ENCODE peak calls at places on chromosomes 3 and 15, in five cellular contexts. C is psoas muscle, J is tibial artery, K is Peyer's patch, Z is OCI-LY7. U is an unnamed sample. For H3K9me3, the result is how much of the 10 kb centered on the place peaks cover.

GRCh38 chr3:77392181-77392580 is 352.3 kb downstream of the ROBO2 start:
- DNase-seq in J (no peak), Z (no peak), K (no peak), C (no peak), U (no peak)

GRCh38 chr3:120137548-120137947 is 43.3 kb upstream of the GSK3B start:
- DNase-seq in J (no peak), C (no peak), K (no peak), Z (no peak), U (no peak)

GRCh38 chr3:37736632-37737031 is 125.0 kb upstream of the CTDSPL start:
- DNase-seq in J (no peak), C (no peak), K (no peak), Z (peak), U (no peak)

GRCh38 chr15:88089019-88089603 is 167.4 kb downstream of the NTRK3 start:
- DNase-seq in K (no peak), J (no peak), Z (no peak), C (no peak), U (no peak)

GRCh38 chr3:77051927-77052542 is 12.1 kb downstream of the ROBO2 start:
- DNase-seq in K (no peak), C (no peak), Z (no peak), J (no peak), U (no peak)

GRCh38 chr3:113606539-113607218 is 74.3 kb downstream of the SIDT1 start:
- DNase-seq in J (no peak), K (peak), C (no peak), Z (peak), U (no peak)

GRCh38 chr15:64586974-64587373 is 126.6 kb downstream of the ZNF609 start:
- DNase-seq in Z (no peak), C (no peak), J (no peak), K (no peak), U (no peak)

GRCh38 chr3:73143821-73144237 is 82.4 kb downstream of the EBLN2 start:
- DNase-seq in K (no peak), Z (no peak), C (no peak), J (no peak), U (no peak)

GRCh38 chr15:35550957-35551356 is 5.0 kb upstream of the DPH6 start:
- DNase-seq in K (no peak), Z (no peak), C (no peak), J (no peak), U (no peak)

GRCh38 chr15:64901914-64902313 is 9.8 kb upstream of the ANKDD1A start:
- DNase-seq in C (no peak), K (no peak), J (no peak), Z (no peak), U (no peak)

GRCh38 chr15:96333194-96334016 is 2.9 kb downstream of the NR2F2 start:
- DNase-seq in K (no peak), Z (no peak), J (peak), C (peak), U (no peak)

GRCh38 chr3:152139651-152140050 is 129.1 kb upstream of the MBNL1 start:
- DNase-seq in J (no peak), C (no peak), Z (no peak), K (no peak), U (no peak)

GRCh38 chr3:53821631-53822068 is 24.6 kb downstream of the CHDH start:
- DNase-seq in Z (no peak), C (peak), J (peak), K (no peak), U (no peak)

GRCh38 chr15:42128476-42128875 is 28.0 kb downstream of the PLA2G4F start:
- DNase-seq in Z (no peak), K (no peak), J (no peak), C (no peak), U (no peak)

GRCh38 chr3:154904328-154904727 is 175.8 kb upstream of the MME start:
- DNase-seq in Z (peak), C (no peak), J (no peak), K (no peak), U (no peak)

GRCh38 chr3:122975163-122975923 is 52.2 kb downstream of the SEMA5B start:
- DNase-seq in J (no peak), Z (peak), C (peak), K (no peak), U (no peak)

GRCh38 chr15:85583404-85584390 is 203.3 kb downstream of the AKAP13 start:
- DNase-seq in C (peak), J (no peak), K (peak), Z (peak), U (no peak)

GRCh38 chr15:82117296-82117695 is 71.5 kb upstream of the MEX3B start:
- DNase-seq in J (no peak), K (no peak), C (no peak), Z (no peak), U (no peak)

GRCh38 chr15:68315495-68316007 is 38.0 kb downstream of the FEM1B start:
- DNase-seq in J (peak), K (peak), Z (no peak), C (no peak), U (no peak)

DNA sequence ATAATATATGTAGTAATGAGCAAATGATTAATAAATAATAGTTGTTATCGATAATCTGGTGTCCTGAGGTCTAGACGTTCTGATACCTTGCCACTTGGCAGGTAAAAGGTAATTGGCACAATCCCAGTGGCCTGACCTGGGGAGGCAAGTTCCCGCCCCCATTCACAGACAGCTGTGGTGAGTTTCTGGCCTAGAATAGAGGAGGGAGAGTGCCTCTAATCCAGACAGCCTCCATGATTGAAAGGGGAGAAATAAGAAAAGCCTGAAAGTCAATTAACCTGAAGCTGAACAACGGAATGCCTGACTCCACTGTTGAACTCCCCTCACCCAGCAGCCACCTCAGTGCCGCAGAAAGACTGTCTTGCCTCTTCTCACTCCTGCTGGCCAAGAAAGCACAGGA is 38.1 kb upstream of the SV2B start:
- DNase-seq in K (no peak), J (no peak), C (no peak), Z (no peak), U (no peak)
- H3K27ac ChIP-seq in K (no peak), J (no peak), C (no peak), Z (no peak), U (no peak)

GRCh38 chr3:15470261-15470660 is 42.9 kb downstream of the EAF1 start:
- DNase-seq in K (no peak), C (no peak), Z (peak), J (peak), U (no peak)
- TF ChIP-seq CTCF in K (no peak), C (no peak), Z (peak), J (no peak), U (no peak)

DNA sequence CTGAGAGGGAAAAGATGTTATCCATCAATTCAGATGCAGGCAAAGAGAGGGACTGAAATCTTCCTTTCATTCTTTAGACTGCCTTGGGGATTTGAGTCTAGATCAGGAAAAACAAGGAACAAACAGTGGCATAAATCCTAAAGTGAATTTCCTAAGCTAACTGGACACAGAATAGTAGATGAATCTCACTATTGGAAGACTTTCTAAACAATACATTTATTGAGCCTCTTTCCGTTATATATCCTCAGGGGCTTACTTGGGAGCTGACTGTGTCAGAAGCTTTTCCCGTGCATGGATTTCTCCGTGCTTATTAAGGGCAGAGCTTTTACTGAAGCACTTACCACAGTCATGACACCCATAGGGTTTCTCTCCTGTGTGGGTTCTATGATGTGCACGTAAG is 10.0 kb downstream of the ZSCAN29 start:
- DNase-seq in K (no peak), J (no peak), Z (no peak), C (no peak), U (no peak)
- H3K9me3 ChIP-seq in K (under half), J (half or more), Z (under half), C (half or more), U (half or more)

DNA sequence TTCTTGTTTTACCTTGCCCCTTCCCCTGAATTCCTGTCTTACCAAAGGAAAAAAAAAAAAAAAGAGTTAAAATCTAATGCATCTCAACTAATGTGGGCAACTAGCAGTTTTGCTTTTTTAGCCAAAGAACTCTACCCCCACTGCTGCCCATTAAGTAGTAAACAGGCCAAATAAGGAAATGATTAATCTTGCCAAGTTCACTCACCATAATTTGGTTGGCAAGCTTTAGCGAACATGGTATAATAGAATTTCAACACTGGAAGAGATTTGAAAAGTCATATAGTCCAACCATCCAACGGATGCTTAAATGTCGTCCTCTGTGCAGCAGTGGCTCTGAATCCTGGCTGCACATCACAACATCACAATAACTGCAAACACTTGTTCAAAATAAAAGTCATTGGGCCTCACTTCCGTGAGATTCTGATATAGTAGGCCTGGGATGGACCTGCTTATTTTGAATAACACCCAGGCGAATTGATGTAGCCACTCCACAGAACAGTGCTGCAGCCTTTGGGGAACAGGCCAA is 142.0 kb upstream of the UBE2E1 start:
- DNase-seq in J (no peak), C (no peak), K (no peak), Z (no peak), U (no peak)
- H3K27ac ChIP-seq in J (no peak), C (no peak), K (no peak), Z (no peak), U (no peak)

GRCh38 chr3:11618897-11619296 is 24.8 kb downstream of the VGLL4 start:
- DNase-seq in K (no peak), J (no peak), C (no peak), Z (no peak), U (no peak)

GRCh38 chr3:11622846-11623550 is 20.7 kb downstream of the VGLL4 start:
- DNase-seq in J (no peak), K (no peak), C (no peak), Z (no peak), U (no peak)

GRCh38 chr3:11619461-11619860 is 24.3 kb downstream of the VGLL4 start:
- DNase-seq in Z (no peak), J (no peak), C (no peak), K (no peak), U (no peak)

GRCh38 chr3:11621077-11621476 is 22.6 kb downstream of the VGLL4 start:
- DNase-seq in C (no peak), K (no peak), Z (no peak), J (no peak), U (no peak)

GRCh38 chr3:11619946-11620652 is 23.6 kb downstream of the VGLL4 start:
- DNase-seq in K (no peak), C (no peak), Z (no peak), J (no peak), U (no peak)
- TF ChIP-seq CTCF in K (no peak), C (no peak), Z (no peak), J (no peak), U (no peak)

GRCh38 chr15:23708332-23708731 is 21.2 kb upstream of the NDN start:
- DNase-seq in K (no peak), J (no peak), C (no peak), Z (no peak), U (no peak)
- H3K9me3 ChIP-seq in K (under half), J (under half), C (under half), Z (under half), U (under half)

DNA sequence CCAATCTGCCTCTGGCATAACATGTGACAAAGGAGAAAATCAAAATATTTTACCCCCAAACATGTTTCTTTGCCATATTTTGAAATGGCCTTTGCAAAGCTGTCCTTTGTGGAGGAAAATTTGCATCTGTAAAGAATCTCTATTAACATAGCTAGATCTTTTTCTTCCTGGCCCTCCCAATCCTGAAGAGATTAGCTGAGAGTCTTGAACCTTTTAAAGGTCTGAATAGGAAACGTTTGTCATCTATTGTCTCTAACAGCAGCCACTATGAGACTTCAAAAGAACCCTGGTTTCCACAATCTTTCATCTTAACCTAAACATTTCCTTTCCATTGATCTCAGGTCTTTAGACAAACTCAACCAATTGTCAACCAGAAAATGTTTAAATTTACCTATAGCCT is 520.9 kb upstream of the TGFBR2 start:
- DNase-seq in C (no peak), K (no peak), J (no peak), Z (no peak), U (no peak)
- H3K27ac ChIP-seq in C (no peak), K (no peak), J (no peak), Z (no peak), U (no peak)

U was measured in CD4-positive, alpha-beta T cell.